ENCODE peak calls at places on chromosomes 13 and 19, in seven cellular contexts. One of them, this sample, is unnamed.

GRCh38 chr13:20714161-20714560 is 10.7 kb downstream of the IL17D start:
- DNase-seq in AG10803: peak; percentile 81
- DNase-seq in SK-N-SH: no peak
- DNase-seq in right lobe of liver: no peak
- DNase-seq in astrocyte of the spinal cord: peak; percentile 75
- DNase-seq in neural progenitor cell: no peak
- DNase-seq in aorta: no peak
- DNase-seq in this sample: no peak

GRCh38 chr19:23294141-23294540 is 43.9 kb upstream of the ZNF724 start:
- DNase-seq in AG10803: no peak
- DNase-seq in SK-N-SH: no peak
- DNase-seq in astrocyte of the spinal cord: no peak
- DNase-seq in aorta: no peak
- DNase-seq in neural progenitor cell: no peak
- DNase-seq in right lobe of liver: no peak
- DNase-seq in this sample: no peak

GRCh38 chr19:47415953-47416666 is 3.2 kb downstream of the MEIS3 start:
- DNase-seq in neural progenitor cell: no peak
- DNase-seq in right lobe of liver: no peak
- DNase-seq in aorta: no peak
- DNase-seq in AG10803: no peak
- DNase-seq in astrocyte of the spinal cord: no peak
- DNase-seq in SK-N-SH: no peak
- DNase-seq in this sample: no peak

GRCh38 chr19:11101057-11101456 is 11.8 kb downstream of the LDLR start:
- DNase-seq in neural progenitor cell: no peak
- DNase-seq in SK-N-SH: no peak
- DNase-seq in astrocyte of the spinal cord: no peak
- DNase-seq in aorta: no peak
- DNase-seq in right lobe of liver: no peak
- DNase-seq in AG10803: no peak
- DNase-seq in this sample: no peak

GRCh38 chr19:48501961-48502719 is 9.5 kb downstream of the LMTK3 start:
- DNase-seq in astrocyte of the spinal cord: no peak
- DNase-seq in AG10803: no peak
- DNase-seq in SK-N-SH: peak; percentile 85
- DNase-seq in right lobe of liver: peak; percentile 43
- DNase-seq in neural progenitor cell: peak; percentile 99
- DNase-seq in aorta: no peak
- DNase-seq in this sample: no peak

GRCh38 chr13:111287201-111287600 is 33.2 kb upstream of the TEX29 start:
- DNase-seq in SK-N-SH: no peak
- DNase-seq in aorta: no peak
- DNase-seq in neural progenitor cell: no peak
- DNase-seq in astrocyte of the spinal cord: no peak
- DNase-seq in right lobe of liver: no peak
- DNase-seq in AG10803: no peak
- DNase-seq in this sample: no peak

GRCh38 chr13:21625366-21625765 is 21.4 kb upstream of the MICU2 start:
- DNase-seq in astrocyte of the spinal cord: peak; percentile 28
- DNase-seq in SK-N-SH: peak; percentile 36
- DNase-seq in neural progenitor cell: no peak
- DNase-seq in AG10803: peak; percentile 44
- DNase-seq in right lobe of liver: no peak
- DNase-seq in aorta: no peak
- DNase-seq in this sample: no peak

GRCh38 chr19:38502410-38503143 is 69.1 kb downstream of the RYR1 start:
- DNase-seq in right lobe of liver: no peak
- DNase-seq in aorta: no peak
- DNase-seq in neural progenitor cell: no peak
- DNase-seq in astrocyte of the spinal cord: no peak
- DNase-seq in AG10803: no peak
- DNase-seq in SK-N-SH: no peak
- DNase-seq in this sample: no peak

GRCh38 chr19:2974342-2974932 is 2.9 kb upstream of the TLE6 start:
- DNase-seq in right lobe of liver: no peak
- DNase-seq in SK-N-SH: no peak
- DNase-seq in AG10803: no peak
- DNase-seq in astrocyte of the spinal cord: no peak
- DNase-seq in neural progenitor cell: peak; percentile 36
- DNase-seq in aorta: no peak
- DNase-seq in this sample: no peak

GRCh38 chr13:42318570-42318969 is 46.6 kb downstream of the AKAP11 start:
- DNase-seq in astrocyte of the spinal cord: no peak
- DNase-seq in right lobe of liver: no peak
- DNase-seq in neural progenitor cell: no peak
- DNase-seq in aorta: no peak
- DNase-seq in SK-N-SH: no peak
- DNase-seq in AG10803: no peak
- DNase-seq in this sample: no peak

GRCh38 chr13:39385621-39386231 is 217.3 kb downstream of the LHFPL6 start:
- DNase-seq in neural progenitor cell: peak; percentile 83
- DNase-seq in AG10803: no peak
- DNase-seq in aorta: no peak
- DNase-seq in astrocyte of the spinal cord: peak; percentile 83
- DNase-seq in right lobe of liver: no peak
- DNase-seq in SK-N-SH: no peak
- DNase-seq in this sample: no peak

GRCh38 chr13:21055016-21055415 is 6.4 kb downstream of the LATS2 start:
- DNase-seq in astrocyte of the spinal cord: no peak
- DNase-seq in SK-N-SH: no peak
- DNase-seq in aorta: no peak
- DNase-seq in right lobe of liver: no peak
- DNase-seq in AG10803: peak; percentile 74
- DNase-seq in neural progenitor cell: no peak
- DNase-seq in this sample: no peak

GRCh38 chr19:49094505-49095482 is 9.5 kb downstream of the SNRNP70 start:
- DNase-seq in AG10803: peak; percentile 22
- DNase-seq in right lobe of liver: no peak
- DNase-seq in aorta: no peak
- DNase-seq in neural progenitor cell: no peak
- DNase-seq in SK-N-SH: no peak
- DNase-seq in astrocyte of the spinal cord: no peak
- DNase-seq in this sample: no peak

GRCh38 chr19:2337329-2337707 is 8.8 kb downstream of the SPPL2B start:
- DNase-seq in neural progenitor cell: peak; percentile 83
- DNase-seq in aorta: no peak
- DNase-seq in SK-N-SH: peak; percentile 69
- DNase-seq in astrocyte of the spinal cord: peak; percentile 63
- DNase-seq in right lobe of liver: no peak
- DNase-seq in AG10803: no peak
- DNase-seq in this sample: no peak

GRCh38 chr13:46603165-46603603 is 50.2 kb downstream of the LRCH1 start:
- DNase-seq in aorta: no peak
- DNase-seq in SK-N-SH: no peak
- DNase-seq in neural progenitor cell: peak; percentile 30
- DNase-seq in right lobe of liver: no peak
- DNase-seq in astrocyte of the spinal cord: no peak
- DNase-seq in AG10803: peak; percentile 17
- DNase-seq in this sample: no peak

GRCh38 chr13:94660695-94661324 is 51.5 kb downstream of the SOX21 start:
- DNase-seq in right lobe of liver: no peak
- DNase-seq in AG10803: peak; percentile 26
- DNase-seq in SK-N-SH: peak; percentile 13
- DNase-seq in astrocyte of the spinal cord: peak; percentile 34
- DNase-seq in neural progenitor cell: peak; percentile 47
- DNase-seq in aorta: no peak
- DNase-seq in this sample: no peak

GRCh38 chr13:23692816-23693215 is 122.6 kb downstream of the TNFRSF19 start:
- DNase-seq in aorta: no peak
- DNase-seq in SK-N-SH: no peak
- DNase-seq in neural progenitor cell: no peak
- DNase-seq in AG10803: no peak
- DNase-seq in astrocyte of the spinal cord: no peak
- DNase-seq in right lobe of liver: no peak
- DNase-seq in this sample: no peak

GRCh38 chr19:50184196-50184595 is 19.2 kb upstream of the MYH14 start:
- DNase-seq in astrocyte of the spinal cord: no peak
- DNase-seq in neural progenitor cell: no peak
- DNase-seq in AG10803: no peak
- DNase-seq in SK-N-SH: no peak
- DNase-seq in right lobe of liver: no peak
- DNase-seq in aorta: no peak
- DNase-seq in this sample: no peak

GRCh38 chr19:5153601-5154128 is 184.8 kb downstream of the KDM4B start:
- DNase-seq in astrocyte of the spinal cord: no peak
- DNase-seq in neural progenitor cell: no peak
- DNase-seq in right lobe of liver: peak; percentile 16
- DNase-seq in AG10803: no peak
- DNase-seq in SK-N-SH: peak; percentile 42
- DNase-seq in aorta: peak; percentile 46
- DNase-seq in this sample: no peak

GRCh38 chr19:16143399-16144215 is at the start of gene HSH2D:
- DNase-seq in neural progenitor cell: no peak
- DNase-seq in right lobe of liver: peak; percentile 67
- DNase-seq in astrocyte of the spinal cord: no peak
- DNase-seq in AG10803: no peak
- DNase-seq in aorta: peak; percentile 80
- DNase-seq in SK-N-SH: no peak
- DNase-seq in this sample: no peak

GRCh38 chr13:24142453-24142852 is 18.1 kb upstream of the SPATA13 start:
- DNase-seq in neural progenitor cell: no peak
- DNase-seq in aorta: no peak
- DNase-seq in AG10803: no peak
- DNase-seq in SK-N-SH: no peak
- DNase-seq in astrocyte of the spinal cord: no peak
- DNase-seq in right lobe of liver: no peak
- DNase-seq in this sample: no peak

GRCh38 chr13:110560606-110561334 is 752 bp downstream of the RAB20 start:
- DNase-seq in neural progenitor cell: peak; percentile 72
- DNase-seq in AG10803: no peak
- DNase-seq in right lobe of liver: no peak
- DNase-seq in astrocyte of the spinal cord: no peak
- DNase-seq in SK-N-SH: peak; percentile 71
- DNase-seq in aorta: peak; percentile 82
- DNase-seq in this sample: no peak

GRCh38 chr19:1069009-1069779 is 2.2 kb downstream of the ARHGAP45 start:
- DNase-seq in right lobe of liver: peak; percentile 69
- DNase-seq in aorta: peak; percentile 83
- DNase-seq in astrocyte of the spinal cord: no peak
- DNase-seq in AG10803: no peak
- DNase-seq in neural progenitor cell: no peak
- DNase-seq in SK-N-SH: no peak
- DNase-seq in this sample: no peak

GRCh38 chr13:48448963-48449614 is 36.2 kb upstream of the LPAR6 start:
- DNase-seq in SK-N-SH: no peak
- DNase-seq in right lobe of liver: no peak
- DNase-seq in neural progenitor cell: no peak
- DNase-seq in aorta: no peak
- DNase-seq in AG10803: peak; percentile 71
- DNase-seq in astrocyte of the spinal cord: peak; percentile 69
- DNase-seq in this sample: no peak

GRCh38 chr19:39362682-39363657 is 20.7 kb downstream of the SAMD4B start:
- DNase-seq in SK-N-SH: no peak
- DNase-seq in aorta: peak; percentile 58
- DNase-seq in astrocyte of the spinal cord: peak; percentile 78
- DNase-seq in AG10803: peak; percentile 63
- DNase-seq in neural progenitor cell: no peak
- DNase-seq in right lobe of liver: no peak
- DNase-seq in this sample: no peak

GRCh38 chr13:101149735-101150380 is 266.4 kb downstream of the NALCN start:
- DNase-seq in astrocyte of the spinal cord: peak; percentile 51
- DNase-seq in AG10803: peak; percentile 77
- DNase-seq in right lobe of liver: no peak
- DNase-seq in aorta: no peak
- DNase-seq in SK-N-SH: peak; percentile 65
- DNase-seq in neural progenitor cell: peak; percentile 62
- DNase-seq in this sample: no peak

GRCh38 chr19:55519461-55520311 is 17.2 kb downstream of the SBK2 start:
- DNase-seq in SK-N-SH: no peak
- DNase-seq in neural progenitor cell: no peak
- DNase-seq in AG10803: peak; percentile 72
- DNase-seq in aorta: no peak
- DNase-seq in right lobe of liver: no peak
- DNase-seq in astrocyte of the spinal cord: peak; percentile 75
- DNase-seq in this sample: peak; percentile 71

GRCh38 chr13:40389081-40389641 is 277.3 kb downstream of the FOXO1 start:
- DNase-seq in SK-N-SH: no peak
- DNase-seq in AG10803: no peak
- DNase-seq in aorta: no peak
- DNase-seq in neural progenitor cell: no peak
- DNase-seq in right lobe of liver: no peak
- DNase-seq in astrocyte of the spinal cord: peak; percentile 3
- DNase-seq in this sample: no peak

GRCh38 chr13:32390048-32390447 is 37.9 kb downstream of the N4BP2L1 start:
- DNase-seq in SK-N-SH: no peak
- DNase-seq in astrocyte of the spinal cord: no peak
- DNase-seq in neural progenitor cell: no peak
- DNase-seq in right lobe of liver: no peak
- DNase-seq in aorta: no peak
- DNase-seq in AG10803: no peak
- DNase-seq in this sample: no peak
- H3K4me3 ChIP-seq in SK-N-SH: no peak overlapping the region
- H3K4me3 ChIP-seq in astrocyte of the spinal cord: no peak overlapping the region
- H3K4me3 ChIP-seq in neural progenitor cell: no peak overlapping the region
- H3K4me3 ChIP-seq in right lobe of liver: no peak overlapping the region
- H3K4me3 ChIP-seq in aorta: no peak overlapping the region
- H3K4me3 ChIP-seq in AG10803: no peak overlapping the region
- H3K4me3 ChIP-seq in this sample: no peak overlapping the region

GRCh38 chr19:33273065-33273736 is 29.1 kb downstream of the CEBPA start:
- DNase-seq in AG10803: no peak
- DNase-seq in right lobe of liver: peak; percentile 52
- DNase-seq in neural progenitor cell: no peak
- DNase-seq in astrocyte of the spinal cord: no peak
- DNase-seq in SK-N-SH: no peak
- DNase-seq in aorta: no peak
- DNase-seq in this sample: no peak
- H3K4me3 ChIP-seq in AG10803: no peak overlapping the region
- H3K4me3 ChIP-seq in right lobe of liver: no peak overlapping the region
- H3K4me3 ChIP-seq in neural progenitor cell: no peak overlapping the region
- H3K4me3 ChIP-seq in astrocyte of the spinal cord: no peak overlapping the region
- H3K4me3 ChIP-seq in SK-N-SH: no peak overlapping the region
- H3K4me3 ChIP-seq in aorta: no peak overlapping the region
- H3K4me3 ChIP-seq in this sample: no peak overlapping the region

DNA sequence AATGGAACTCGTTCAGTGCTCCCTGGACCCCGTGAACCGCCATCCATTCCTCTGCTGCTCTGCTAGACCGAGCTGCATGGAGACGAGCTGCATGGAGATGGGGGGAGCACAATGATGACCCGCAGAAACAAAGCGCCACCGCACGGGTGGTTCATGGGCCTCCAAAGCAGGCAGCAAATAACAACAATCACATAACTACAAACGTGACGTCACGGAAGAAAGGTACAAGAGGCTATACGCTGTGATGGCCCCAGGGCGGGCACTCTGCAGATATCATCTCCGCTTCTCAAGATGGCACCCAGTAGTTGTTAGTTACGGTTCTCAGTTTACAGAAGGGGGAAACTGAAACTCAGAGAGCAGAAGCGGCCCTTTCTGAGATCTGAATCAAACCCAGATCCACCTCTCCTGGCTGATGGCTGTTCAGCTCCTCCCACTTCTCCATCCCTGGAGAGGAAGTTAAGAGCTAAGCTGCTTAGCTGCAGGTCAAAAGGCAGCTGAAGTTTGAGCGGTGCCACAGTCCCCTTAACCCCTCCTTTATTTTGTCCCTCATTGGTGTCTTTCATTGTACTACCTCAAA is 1.7 kb downstream of the ATP13A1 start:
- DNase-seq in neural progenitor cell: peak; percentile 87
- DNase-seq in aorta: no peak
- DNase-seq in AG10803: no peak
- DNase-seq in SK-N-SH: peak; percentile 60
- DNase-seq in right lobe of liver: no peak
- DNase-seq in astrocyte of the spinal cord: no peak
- DNase-seq in this sample: no peak
- H3K4me3 ChIP-seq in neural progenitor cell: peak overlapping the region; percentile 86
- H3K4me3 ChIP-seq in aorta: no peak overlapping the region
- H3K4me3 ChIP-seq in AG10803: peak overlapping the region; percentile 99
- H3K4me3 ChIP-seq in SK-N-SH: peak overlapping the region; percentile 90
- H3K4me3 ChIP-seq in right lobe of liver: no peak overlapping the region
- H3K4me3 ChIP-seq in astrocyte of the spinal cord: no peak overlapping the region
- H3K4me3 ChIP-seq in this sample: no peak overlapping the region

GRCh38 chr13:114004416-114005205 is 30.7 kb upstream of the C13orf46 start:
- DNase-seq in aorta: peak; percentile 75
- DNase-seq in right lobe of liver: no peak
- DNase-seq in SK-N-SH: no peak
- DNase-seq in AG10803: no peak
- DNase-seq in neural progenitor cell: no peak
- DNase-seq in astrocyte of the spinal cord: peak; percentile 78
- DNase-seq in this sample: no peak
- H3K4me3 ChIP-seq in aorta: no peak overlapping the region
- H3K4me3 ChIP-seq in right lobe of liver: no peak overlapping the region
- H3K4me3 ChIP-seq in SK-N-SH: no peak overlapping the region
- H3K4me3 ChIP-seq in AG10803: no peak overlapping the region
- H3K4me3 ChIP-seq in neural progenitor cell: no peak overlapping the region
- H3K4me3 ChIP-seq in astrocyte of the spinal cord: no peak overlapping the region
- H3K4me3 ChIP-seq in this sample: no peak overlapping the region